ENCODE peak calls at places on chromosomes 16 and 17, in nine cellular contexts. B is type B pancreatic cell; R is hippocampal formation; F is GM04503; W is substantia nigra; P is GM03348; J is epithelial cell of prostate; D is stimulated activated CD8-positive, alpha-beta memory T cell treated with anti-CD3 and anti-CD28 coated beads, Interleukin-15, amount 100 ng/mL, for 24 hours; T is EL. V is an unnamed sample.

GRCh38 chr17:48175692-48176450 is 68.3 kb downstream of the SNX11 start:
- DNase-seq in B (no peak), R (no peak), F (peak; percentile 45), W (no peak), P (peak; percentile 62), J (no peak), D (no peak), T (peak; percentile 92), V (no peak)

GRCh38 chr17:82647593-82648164 is 565 bp downstream of the WDR45B start:
- DNase-seq in B (no peak), R (no peak), F (no peak), W (no peak), P (peak; percentile 76), J (no peak), D (peak; percentile 23), T (peak; percentile 41), V (no peak)

GRCh38 chr17:18904482-18904881 is 46.6 kb downstream of the PRPSAP2 start:
- DNase-seq in B (no peak), R (no peak), F (no peak), W (no peak), P (no peak), J (no peak), D (no peak), T (no peak), V (no peak)

GRCh38 chr16:2692251-2692947 is 10.1 kb downstream of the KCTD5 start:
- DNase-seq in B (no peak), R (peak; percentile 77), F (no peak), W (peak; percentile 71), P (no peak), J (no peak), D (no peak), T (no peak), V (no peak)

GRCh38 chr16:11136600-11136999 is 119.4 kb downstream of the SOCS1 start:
- DNase-seq in B (no peak), R (no peak), F (no peak), W (no peak), P (peak; percentile 22), J (no peak), D (no peak), T (peak; percentile 83), V (peak; percentile 11)

GRCh38 chr17:45311762-45312476 is 4.9 kb downstream of the MAP3K14 start:
- DNase-seq in B (no peak), R (no peak), F (no peak), W (no peak), P (peak; percentile 33), J (peak; percentile 85), D (peak; percentile 47), T (peak; percentile 67), V (no peak)

GRCh38 chr16:62597874-62598273 is 561.6 kb upstream of the CDH8 start:
- DNase-seq in B (no peak), R (no peak), F (no peak), W (no peak), P (no peak), J (no peak), D (no peak), T (no peak), V (no peak)

GRCh38 chr17:73719588-73720071 is 75.4 kb upstream of the SDK2 start:
- DNase-seq in B (peak; percentile 82), R (peak; percentile 90), F (no peak), W (peak; percentile 80), P (no peak), J (no peak), D (no peak), T (no peak), V (no peak)

GRCh38 chr17:66508896-66509843 is 206.8 kb downstream of the PRKCA start:
- DNase-seq in B (no peak), R (no peak), F (peak; percentile 70), W (no peak), P (peak; percentile 57), J (peak; percentile 93), D (peak; percentile 5), T (peak; percentile 83), V (no peak)

GRCh38 chr16:31440511-31441184 is 1.9 kb downstream of the ZNF843 start:
- DNase-seq in B (no peak), R (no peak), F (no peak), W (no peak), P (no peak), J (no peak), D (no peak), T (no peak), V (no peak)

GRCh38 chr16:20866161-20866772 is 33.9 kb downstream of the DCUN1D3 start:
- DNase-seq in B (no peak), R (no peak), F (peak; percentile 54), W (no peak), P (peak; percentile 71), J (peak; percentile 66), D (no peak), T (peak; percentile 87), V (no peak)

GRCh38 chr17:62824290-62825135 is 16.4 kb upstream of the MARCHF10 start:
- DNase-seq in B (no peak), R (no peak), F (peak; percentile 98), W (no peak), P (peak; percentile 88), J (peak; percentile 87), D (no peak), T (peak; percentile 92), V (no peak)

GRCh38 chr16:79272141-79272577 is 328.4 kb downstream of the MAF start:
- DNase-seq in B (no peak), R (no peak), F (no peak), W (no peak), P (no peak), J (no peak), D (no peak), T (no peak), V (no peak)